ENCODE peak calls at places on chromosomes 13 and 19, in six cellular contexts. One of them, this sample, is unnamed.

GRCh38 chr13:42393573-42394360 is 121.8 kb downstream of the AKAP11 start:
- DNase-seq in psoas muscle: no peak
- DNase-seq in kidney: no peak
- DNase-seq in WERI-Rb-1: no peak
- DNase-seq in CD4-positive, alpha-beta T cell: no peak
- DNase-seq in small intestine: no peak
- DNase-seq in this sample: no peak

GRCh38 chr19:49114630-49115363 is 627 bp downstream of the LIN7B start:
- DNase-seq in psoas muscle: peak; percentile 60
- DNase-seq in kidney: peak; percentile 90
- DNase-seq in WERI-Rb-1: peak; percentile 85
- DNase-seq in CD4-positive, alpha-beta T cell: peak; percentile 44
- DNase-seq in small intestine: peak; percentile 66
- DNase-seq in this sample: peak; percentile 64

GRCh38 chr19:10193666-10194499 is 870 bp downstream of the DNMT1 start:
- DNase-seq in psoas muscle: no peak
- DNase-seq in kidney: peak; percentile 87
- DNase-seq in WERI-Rb-1: no peak
- DNase-seq in CD4-positive, alpha-beta T cell: no peak
- DNase-seq in small intestine: no peak
- DNase-seq in this sample: no peak

GRCh38 chr19:35013047-35013819 is 13.1 kb downstream of the GRAMD1A start:
- DNase-seq in psoas muscle: peak; percentile 75
- DNase-seq in kidney: peak; percentile 91
- DNase-seq in WERI-Rb-1: peak; percentile 84
- DNase-seq in CD4-positive, alpha-beta T cell: peak; percentile 81
- DNase-seq in small intestine: peak; percentile 52
- DNase-seq in this sample: peak; percentile 77

GRCh38 chr13:109665781-109666249 is 120.6 kb downstream of the IRS2 start:
- DNase-seq in psoas muscle: no peak
- DNase-seq in kidney: no peak
- DNase-seq in WERI-Rb-1: no peak
- DNase-seq in CD4-positive, alpha-beta T cell: no peak
- DNase-seq in small intestine: no peak
- DNase-seq in this sample: no peak

GRCh38 chr13:95153647-95154405 is 147.4 kb downstream of the ABCC4 start:
- DNase-seq in psoas muscle: no peak
- DNase-seq in kidney: no peak
- DNase-seq in WERI-Rb-1: no peak
- DNase-seq in CD4-positive, alpha-beta T cell: no peak
- DNase-seq in small intestine: peak; percentile 14
- DNase-seq in this sample: no peak

GRCh38 chr13:29131159-29131558 is 311.0 kb downstream of the MTUS2 start:
- DNase-seq in psoas muscle: no peak
- DNase-seq in kidney: no peak
- DNase-seq in WERI-Rb-1: no peak
- DNase-seq in CD4-positive, alpha-beta T cell: no peak
- DNase-seq in small intestine: no peak
- DNase-seq in this sample: no peak

GRCh38 chr19:290539-291521 is at the start of gene PLPP2:
- DNase-seq in psoas muscle: no peak
- DNase-seq in kidney: no peak
- DNase-seq in WERI-Rb-1: no peak
- DNase-seq in CD4-positive, alpha-beta T cell: no peak
- DNase-seq in small intestine: peak; percentile 51
- DNase-seq in this sample: peak; percentile 54

GRCh38 chr13:113976711-113977684 is 3.1 kb upstream of the C13orf46 start:
- DNase-seq in psoas muscle: peak; percentile 17
- DNase-seq in kidney: peak; percentile 79
- DNase-seq in WERI-Rb-1: no peak
- DNase-seq in CD4-positive, alpha-beta T cell: no peak
- DNase-seq in small intestine: no peak
- DNase-seq in this sample: no peak

GRCh38 chr13:74068471-74068870 is 65.7 kb downstream of the KLF12 start:
- DNase-seq in psoas muscle: no peak
- DNase-seq in kidney: no peak
- DNase-seq in WERI-Rb-1: no peak
- DNase-seq in CD4-positive, alpha-beta T cell: peak; percentile 40
- DNase-seq in small intestine: no peak
- DNase-seq in this sample: no peak

GRCh38 chr13:40520916-40521315 is 145.5 kb downstream of the FOXO1 start:
- DNase-seq in psoas muscle: no peak
- DNase-seq in kidney: no peak
- DNase-seq in WERI-Rb-1: no peak
- DNase-seq in CD4-positive, alpha-beta T cell: no peak
- DNase-seq in small intestine: no peak
- DNase-seq in this sample: no peak

GRCh38 chr19:18591735-18592385 is 3.3 kb downstream of the REX1BD start:
- DNase-seq in psoas muscle: no peak
- DNase-seq in kidney: peak; percentile 28
- DNase-seq in WERI-Rb-1: no peak
- DNase-seq in CD4-positive, alpha-beta T cell: no peak
- DNase-seq in small intestine: no peak
- DNase-seq in this sample: no peak

GRCh38 chr19:45477216-45477615 is 9.4 kb downstream of the FOSB start:
- DNase-seq in psoas muscle: no peak
- DNase-seq in kidney: no peak
- DNase-seq in WERI-Rb-1: no peak
- DNase-seq in CD4-positive, alpha-beta T cell: no peak
- DNase-seq in small intestine: no peak
- DNase-seq in this sample: no peak

GRCh38 chr13:51958217-51958547 is 53.1 kb downstream of the ATP7B start:
- DNase-seq in psoas muscle: no peak
- DNase-seq in kidney: no peak
- DNase-seq in WERI-Rb-1: no peak
- DNase-seq in CD4-positive, alpha-beta T cell: no peak
- DNase-seq in small intestine: peak; percentile 89
- DNase-seq in this sample: no peak

GRCh38 chr19:42105358-42105757 is 26.9 kb downstream of the POU2F2 start:
- DNase-seq in psoas muscle: no peak
- DNase-seq in kidney: no peak
- DNase-seq in WERI-Rb-1: no peak
- DNase-seq in CD4-positive, alpha-beta T cell: no peak
- DNase-seq in small intestine: no peak
- DNase-seq in this sample: no peak

GRCh38 chr13:67296511-67296910 is 66.4 kb upstream of the PCDH9 start:
- DNase-seq in psoas muscle: no peak
- DNase-seq in kidney: no peak
- DNase-seq in WERI-Rb-1: no peak
- DNase-seq in CD4-positive, alpha-beta T cell: no peak
- DNase-seq in small intestine: no peak
- DNase-seq in this sample: no peak

DNA sequence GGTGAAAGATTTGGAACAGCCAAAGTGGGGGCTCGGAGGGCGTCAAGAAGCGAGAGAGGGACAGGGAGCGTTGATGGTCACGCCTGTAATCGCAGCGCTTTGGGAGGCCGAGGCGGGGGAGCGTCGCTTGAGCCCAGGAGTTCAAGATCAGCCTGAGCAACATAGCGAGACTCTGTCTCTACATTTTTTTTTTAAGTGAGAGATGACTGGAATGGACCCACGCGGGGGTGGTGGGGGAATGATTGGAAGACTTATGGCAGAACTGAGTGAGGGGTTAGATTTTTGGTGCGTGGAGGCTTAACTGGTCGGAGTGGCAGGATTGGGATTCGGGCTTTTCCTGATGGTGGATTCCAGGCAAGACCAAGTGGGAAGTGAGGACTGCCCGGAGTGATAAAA is 725 bp downstream of the PSMD8 start:
- DNase-seq in psoas muscle: no peak
- DNase-seq in kidney: no peak
- DNase-seq in WERI-Rb-1: no peak
- DNase-seq in CD4-positive, alpha-beta T cell: no peak
- DNase-seq in small intestine: no peak
- DNase-seq in this sample: no peak
- H3K9me3 ChIP-seq in psoas muscle: no peaks in the 10 kb centered on the region
- H3K9me3 ChIP-seq in kidney: no peaks in the 10 kb centered on the region
- H3K9me3 ChIP-seq in WERI-Rb-1: no peaks in the 10 kb centered on the region
- H3K9me3 ChIP-seq in CD4-positive, alpha-beta T cell: no peaks in the 10 kb centered on the region
- H3K9me3 ChIP-seq in small intestine: no peaks in the 10 kb centered on the region
- H3K9me3 ChIP-seq in this sample: no peaks in the 10 kb centered on the region

GRCh38 chr19:11979527-11979926 is 14.7 kb downstream of the ZNF763 start:
- DNase-seq in psoas muscle: no peak
- DNase-seq in kidney: no peak
- DNase-seq in WERI-Rb-1: no peak
- DNase-seq in CD4-positive, alpha-beta T cell: no peak
- DNase-seq in small intestine: no peak
- DNase-seq in this sample: no peak
- H3K9me3 ChIP-seq in psoas muscle: peaks cover 68% of the 10 kb centered on the region
- H3K9me3 ChIP-seq in kidney: peaks cover 22% of the 10 kb centered on the region
- H3K9me3 ChIP-seq in WERI-Rb-1: peaks cover 31% of the 10 kb centered on the region
- H3K9me3 ChIP-seq in CD4-positive, alpha-beta T cell: peaks cover 64% of the 10 kb centered on the region
- H3K9me3 ChIP-seq in small intestine: peaks cover 4% of the 10 kb centered on the region
- H3K9me3 ChIP-seq in this sample: peaks cover 18% of the 10 kb centered on the region

GRCh38 chr19:56671613-56671994 is at the start of gene ZNF835:
- DNase-seq in psoas muscle: peak; percentile 96
- DNase-seq in kidney: peak; percentile 97
- DNase-seq in WERI-Rb-1: peak; percentile 93
- DNase-seq in CD4-positive, alpha-beta T cell: peak; percentile 76
- DNase-seq in small intestine: peak; percentile 24
- DNase-seq in this sample: peak; percentile 92

GRCh38 chr19:56670401-56670960 is 1.1 kb downstream of the ZNF835 start:
- DNase-seq in psoas muscle: no peak
- DNase-seq in kidney: no peak
- DNase-seq in WERI-Rb-1: no peak
- DNase-seq in CD4-positive, alpha-beta T cell: no peak
- DNase-seq in small intestine: no peak
- DNase-seq in this sample: no peak

GRCh38 chr19:56670961-56671612 is 470 bp downstream of the ZNF835 start:
- DNase-seq in psoas muscle: no peak
- DNase-seq in kidney: peak; percentile 77
- DNase-seq in WERI-Rb-1: no peak
- DNase-seq in CD4-positive, alpha-beta T cell: no peak
- DNase-seq in small intestine: no peak
- DNase-seq in this sample: no peak

GRCh38 chr19:56667311-56667870 is 4.2 kb downstream of the ZNF835 start:
- DNase-seq in psoas muscle: no peak
- DNase-seq in kidney: no peak
- DNase-seq in WERI-Rb-1: no peak
- DNase-seq in CD4-positive, alpha-beta T cell: no peak
- DNase-seq in small intestine: no peak
- DNase-seq in this sample: no peak

DNA sequence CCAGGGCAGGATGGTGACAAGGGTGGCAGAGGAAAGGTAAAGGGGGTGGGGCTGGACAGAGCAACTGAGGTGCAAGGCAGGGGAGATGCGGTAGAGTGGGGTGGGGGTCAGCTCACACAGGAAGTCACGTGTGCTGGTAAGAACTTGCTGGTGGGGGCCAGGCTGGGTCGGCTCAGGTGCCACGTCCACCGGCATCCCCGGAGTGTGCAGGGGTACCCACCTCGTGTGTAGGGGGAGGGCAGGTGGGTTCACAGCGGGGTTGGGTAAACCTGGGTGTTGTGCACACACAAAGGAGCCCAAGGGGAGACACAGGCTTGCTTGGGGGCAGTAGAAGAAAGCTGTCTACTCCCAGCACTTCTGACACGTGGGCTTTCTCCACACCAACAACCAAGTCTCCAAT is 2.9 kb downstream of the ZNF835 start:
- DNase-seq in psoas muscle: no peak
- DNase-seq in kidney: no peak
- DNase-seq in WERI-Rb-1: no peak
- DNase-seq in CD4-positive, alpha-beta T cell: no peak
- DNase-seq in small intestine: no peak
- DNase-seq in this sample: no peak
- H3K9me3 ChIP-seq in psoas muscle: peaks cover 4% of the 10 kb centered on the region
- H3K9me3 ChIP-seq in kidney: no peaks in the 10 kb centered on the region
- H3K9me3 ChIP-seq in WERI-Rb-1: no peaks in the 10 kb centered on the region
- H3K9me3 ChIP-seq in CD4-positive, alpha-beta T cell: peaks cover 10% of the 10 kb centered on the region
- H3K9me3 ChIP-seq in small intestine: no peaks in the 10 kb centered on the region
- H3K9me3 ChIP-seq in this sample: no peaks in the 10 kb centered on the region

GRCh38 chr19:3880471-3881271 is at the start of gene ATCAY:
- DNase-seq in psoas muscle: no peak
- DNase-seq in kidney: no peak
- DNase-seq in WERI-Rb-1: peak; percentile 91
- DNase-seq in CD4-positive, alpha-beta T cell: no peak
- DNase-seq in small intestine: no peak
- DNase-seq in this sample: no peak

GRCh38 chr19:3882041-3882384 is 1.5 kb downstream of the ATCAY start:
- DNase-seq in psoas muscle: no peak
- DNase-seq in kidney: no peak
- DNase-seq in WERI-Rb-1: no peak
- DNase-seq in CD4-positive, alpha-beta T cell: no peak
- DNase-seq in small intestine: no peak
- DNase-seq in this sample: no peak

GRCh38 chr19:3881272-3882040 is 971 bp downstream of the ATCAY start:
- DNase-seq in psoas muscle: no peak
- DNase-seq in kidney: no peak
- DNase-seq in WERI-Rb-1: peak; percentile 41
- DNase-seq in CD4-positive, alpha-beta T cell: no peak
- DNase-seq in small intestine: no peak
- DNase-seq in this sample: no peak

DNA sequence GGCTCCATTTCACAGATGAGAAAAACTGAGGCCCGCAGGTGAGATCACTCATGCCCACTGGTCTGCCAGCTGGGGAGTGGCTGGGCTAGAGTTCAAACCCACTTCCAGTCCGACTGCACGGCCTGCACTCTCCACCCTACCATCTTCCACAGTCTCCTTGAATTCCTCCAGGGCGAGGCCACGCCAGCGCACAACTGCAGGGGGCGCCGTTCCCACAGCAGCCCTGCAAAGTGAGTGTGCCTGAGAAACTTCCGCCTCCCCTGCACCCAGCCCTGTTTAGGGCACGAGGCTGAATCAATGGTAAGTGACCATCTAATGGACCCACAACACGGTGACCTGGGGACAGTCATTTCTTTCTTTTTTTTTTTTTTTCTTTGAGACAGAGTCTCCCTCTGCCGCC is 829 bp upstream of the ATCAY start:
- DNase-seq in psoas muscle: no peak
- DNase-seq in kidney: no peak
- DNase-seq in WERI-Rb-1: no peak
- DNase-seq in CD4-positive, alpha-beta T cell: no peak
- DNase-seq in small intestine: no peak
- DNase-seq in this sample: no peak
- H3K9me3 ChIP-seq in psoas muscle: no peaks in the 10 kb centered on the region
- H3K9me3 ChIP-seq in kidney: no peaks in the 10 kb centered on the region
- H3K9me3 ChIP-seq in WERI-Rb-1: no peaks in the 10 kb centered on the region
- H3K9me3 ChIP-seq in CD4-positive, alpha-beta T cell: no peaks in the 10 kb centered on the region
- H3K9me3 ChIP-seq in small intestine: no peaks in the 10 kb centered on the region
- H3K9me3 ChIP-seq in this sample: peaks cover 1% of the 10 kb centered on the region

This sample was measured in lung.